ENCODE peak calls at places on chromosomes 13 and 19, in four cellular contexts. L is K562, S is H1, A is HepG2. P is an unnamed sample.

GRCh38 chr19:1027953-1028902 is 1.8 kb downstream of the CNN2 start:
- DNase-seq in L (peak; percentile 81), S (no peak), A (peak; percentile 83), P (peak; percentile 43)

GRCh38 chr13:106083620-106084350 is 451.7 kb downstream of the EFNB2 start:
- DNase-seq in L (no peak), S (no peak), A (peak; percentile 6), P (peak; percentile 19)

GRCh38 chr13:107138468-107138867 is 570.5 kb upstream of the ARGLU1 start:
- DNase-seq in L (no peak), S (no peak), A (no peak), P (no peak)

GRCh38 chr19:46722421-46723022 is 5.6 kb upstream of the PRKD2 start:
- DNase-seq in L (no peak), S (no peak), A (no peak), P (no peak)

GRCh38 chr13:19818223-19818842 is 35.6 kb upstream of the PSPC1 start:
- DNase-seq in L (peak; percentile 31), S (peak; percentile 77), A (peak; percentile 4), P (peak; percentile 7)

GRCh38 chr19:34963531-34964406 is at the start of gene ZNF792:
- DNase-seq in L (peak; percentile 83), S (peak; percentile 7), A (peak; percentile 56), P (peak; percentile 94)

GRCh38 chr13:81018936-81019335 is 678.0 kb upstream of the SPRY2 start:
- DNase-seq in L (no peak), S (no peak), A (no peak), P (no peak)

GRCh38 chr19:57620673-57621348 is 6.8 kb downstream of the ZNF134 start:
- DNase-seq in L (no peak), S (no peak), A (no peak), P (no peak)

GRCh38 chr13:30679483-30680330 is 55.6 kb upstream of the ALOX5AP start:
- DNase-seq in L (no peak), S (no peak), A (peak; percentile 20), P (peak; percentile 40)

GRCh38 chr19:50663280-50663790 is 14.1 kb downstream of the C19orf81 start:
- DNase-seq in L (peak; percentile 60), S (no peak), A (peak; percentile 27), P (peak; percentile 78)

GRCh38 chr19:50661087-50661486 is 11.8 kb downstream of the C19orf81 start:
- DNase-seq in L (no peak), S (no peak), A (no peak), P (no peak)

GRCh38 chr19:50662442-50663279 is 13.4 kb downstream of the C19orf81 start:
- DNase-seq in L (no peak), S (no peak), A (no peak), P (no peak)

GRCh38 chr19:50660083-50660366 is 10.8 kb downstream of the C19orf81 start:
- DNase-seq in L (no peak), S (no peak), A (no peak), P (no peak)

DNA sequence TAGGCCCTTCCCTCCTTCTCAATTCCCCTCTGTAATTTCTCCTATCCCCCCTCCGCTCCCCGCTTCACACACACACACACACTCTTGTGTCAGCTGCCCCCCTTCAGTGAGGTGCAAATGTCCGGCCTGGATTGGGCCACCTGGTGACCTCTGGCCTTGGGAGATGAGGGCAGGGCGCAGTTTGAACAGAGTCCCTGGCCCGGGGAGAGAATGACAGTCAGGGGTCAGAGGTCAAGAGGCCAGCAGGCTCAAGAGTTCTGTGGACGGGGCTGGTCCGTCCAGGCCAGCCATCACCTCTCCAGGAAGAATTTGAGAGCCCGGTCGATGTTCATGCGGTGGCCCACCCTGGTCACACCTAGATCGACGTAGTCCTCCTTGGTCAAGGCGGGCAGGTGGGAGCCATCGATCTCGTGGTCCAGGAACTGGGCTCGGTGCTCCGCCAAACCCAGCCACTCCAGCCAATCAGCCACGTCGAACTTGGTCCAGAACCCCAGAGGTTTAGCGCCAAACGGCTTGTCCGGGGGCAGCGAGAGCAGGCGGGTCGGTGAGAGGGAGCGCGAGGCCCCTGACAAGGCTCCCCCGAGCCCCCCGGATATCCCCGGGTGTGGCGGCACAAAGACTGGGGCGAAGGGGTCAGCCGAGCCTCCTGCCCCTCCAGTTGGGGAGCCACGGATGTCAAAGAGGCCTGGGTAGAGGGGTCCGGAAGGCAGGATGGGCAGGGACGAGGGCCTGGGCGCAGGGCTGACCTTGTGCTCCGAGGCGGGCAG is 12.6 kb downstream of the C19orf81 start:
- DNase-seq in L (no peak), S (no peak), A (no peak), P (no peak)
- TF ChIP-seq RNF2 in L (no peak), S (no peak), A (no peak), P (no peak)

GRCh38 chr19:38893341-38893771 is 6.1 kb downstream of the SIRT2 start:
- DNase-seq in L (no peak), S (no peak), A (no peak), P (no peak)
- TF ChIP-seq CEBPB in L (no peak), S (no peak), A (no peak), P (no peak)

DNA sequence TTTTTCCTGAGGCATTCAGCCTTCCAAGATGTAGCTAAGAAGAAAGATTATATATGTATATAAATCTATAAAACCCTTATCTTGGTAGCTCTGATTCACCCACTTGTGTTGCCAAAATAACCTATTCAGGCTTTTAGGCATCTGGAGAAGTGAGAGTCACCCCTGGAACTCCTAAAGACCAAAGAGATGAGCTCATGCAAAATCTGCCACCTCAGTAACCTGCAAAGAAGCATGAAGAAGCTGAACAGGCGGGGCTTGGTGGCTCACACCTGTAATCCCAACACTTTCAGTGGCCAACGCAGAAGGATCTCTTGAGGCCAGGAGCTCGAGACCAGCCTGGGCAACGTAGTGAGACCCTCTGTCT is 393.7 kb downstream of the FOXO1 start:
- DNase-seq in L (no peak), S (no peak), A (no peak), P (no peak)
- TF ChIP-seq RNF2 in L (no peak), S (no peak), A (no peak), P (no peak)

GRCh38 chr19:48239582-48240141 is 16.1 kb downstream of the CARD8 start:
- DNase-seq in L (no peak), S (no peak), A (no peak), P (no peak)

GRCh38 chr19:48247212-48247611 is 8.5 kb downstream of the CARD8 start:
- DNase-seq in L (no peak), S (no peak), A (no peak), P (no peak)

GRCh38 chr19:48246101-48246500 is 9.6 kb downstream of the CARD8 start:
- DNase-seq in L (no peak), S (no peak), A (no peak), P (no peak)

GRCh38 chr19:48248081-48248833 is 7.5 kb downstream of the CARD8 start:
- DNase-seq in L (no peak), S (no peak), A (no peak), P (no peak)

GRCh38 chr19:48244289-48244688 is 11.4 kb downstream of the CARD8 start:
- DNase-seq in L (no peak), S (no peak), A (no peak), P (no peak)
- TF ChIP-seq CEBPB in L (no peak), S (no peak), A (no peak), P (no peak)

GRCh38 chr13:32323912-32324311 is 8.6 kb downstream of the BRCA2 start:
- DNase-seq in L (no peak), S (no peak), A (no peak), P (no peak)
- TF ChIP-seq RNF2 in L (no peak), S (no peak), A (no peak), P (no peak)

DNA sequence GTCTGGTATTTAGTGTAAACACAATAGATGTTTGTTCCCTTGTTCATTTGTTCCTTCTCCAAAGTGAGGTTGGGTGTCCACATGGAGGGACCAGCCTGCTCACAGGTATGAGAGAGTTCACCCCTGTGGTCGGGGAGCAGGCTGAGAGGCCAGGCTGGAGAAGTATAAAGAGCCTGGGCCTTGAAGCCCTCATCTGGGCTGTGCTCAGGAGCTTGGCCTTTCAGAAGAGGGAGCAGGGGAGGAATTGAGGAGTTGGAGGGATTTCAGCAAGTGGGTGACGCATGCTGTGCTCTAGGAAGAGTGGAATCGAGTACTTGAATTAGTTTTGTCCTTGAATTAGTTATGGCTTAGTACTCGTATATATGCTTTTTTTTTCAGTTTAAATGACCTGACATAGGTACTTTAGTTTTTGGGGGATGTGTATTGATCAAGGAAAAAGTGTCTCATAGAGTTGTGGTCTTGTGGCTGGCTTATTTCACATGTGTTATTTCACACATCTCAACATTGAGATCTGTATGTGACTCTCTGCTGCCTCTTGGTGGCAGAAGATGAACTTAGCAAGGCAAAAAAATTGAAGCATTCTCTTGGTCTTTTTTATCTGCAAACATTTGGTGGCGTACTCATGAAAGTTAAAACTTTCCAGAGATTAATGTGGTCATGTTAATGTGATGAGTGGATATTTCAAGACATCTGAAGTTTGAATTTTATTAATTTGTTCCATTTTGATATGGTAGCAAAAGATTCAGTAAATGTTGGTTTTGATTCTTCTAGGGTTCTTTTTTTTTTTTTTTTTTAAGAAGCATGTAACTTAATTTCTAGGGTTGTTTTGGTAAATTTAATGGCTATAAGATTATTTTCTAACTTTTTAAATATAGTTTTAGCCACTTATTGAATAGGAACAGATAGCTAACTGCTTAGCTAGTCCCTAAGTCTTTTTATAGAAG is 54.3 kb downstream of the SLAIN1 start:
- DNase-seq in L (peak; percentile 22), S (no peak), A (peak; percentile 41), P (peak; percentile 42)
- TF ChIP-seq CEBPB in L (no peak), S (no peak), A (no peak), P (no peak)

DNA sequence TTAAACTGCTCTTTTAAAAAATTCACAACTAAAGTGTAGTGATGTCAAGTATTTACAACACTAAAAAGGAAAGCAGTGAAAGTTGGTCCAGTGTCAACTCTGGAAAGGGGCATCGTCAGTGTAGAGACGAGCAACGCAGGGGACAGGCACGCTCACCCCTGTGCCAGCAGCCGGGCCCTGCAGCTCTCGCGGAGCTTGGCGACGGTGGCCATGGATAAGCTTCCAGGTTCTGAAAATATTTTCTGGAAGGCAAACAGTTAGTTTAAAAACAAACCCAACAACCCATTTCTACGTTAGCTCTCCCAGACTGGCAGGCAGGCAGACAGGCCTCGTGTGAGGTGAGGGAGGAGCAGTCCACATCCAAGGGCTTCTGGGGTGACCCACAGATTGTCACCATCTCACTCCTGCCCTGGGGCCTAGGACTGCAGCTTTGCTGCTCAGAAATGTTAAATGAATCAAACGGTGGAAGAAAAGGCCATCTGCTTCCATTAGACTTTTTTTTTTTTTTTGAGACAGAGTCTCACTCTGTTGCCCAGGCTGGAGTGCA is 27.4 kb downstream of the LAMP1 start:
- DNase-seq in L (no peak), S (no peak), A (no peak), P (no peak)
- TF ChIP-seq RNF2 in L (no peak), S (no peak), A (no peak), P (no peak)